ENCODE peak calls at places on chromosomes 2 and 18, in five cellular contexts. T, J, L, H and D are unnamed samples.

GRCh38 chr2:239884051-239884405 is 141.1 kb downstream of the NDUFA10 start:
- DNase-seq in T (no peak), J (no peak), L (no peak), H (no peak), D (no peak)

GRCh38 chr2:50979495-50979894 is 52.4 kb downstream of the NRXN1 start:
- DNase-seq in T (no peak), J (no peak), L (no peak), H (no peak), D (no peak)

GRCh38 chr2:201966691-201967388 is 66.8 kb upstream of the FZD7 start:
- DNase-seq in T (no peak), J (no peak), L (no peak), H (no peak), D (peak)

GRCh38 chr2:128260239-128261138 is 58.2 kb downstream of the HS6ST1 start:
- DNase-seq in T (peak), J (peak), L (no peak), H (peak), D (no peak)

GRCh38 chr2:144516981-144517824 is 2.7 kb downstream of the ZEB2 start:
- DNase-seq in T (peak), J (peak), L (no peak), H (no peak), D (no peak)

GRCh38 chr2:1224901-1225300 is 188.4 kb upstream of the TPO start:
- DNase-seq in T (no peak), J (no peak), L (no peak), H (no peak), D (no peak)

GRCh38 chr18:9731380-9731779 is 23.3 kb downstream of the RAB31 start:
- DNase-seq in T (no peak), J (no peak), L (peak), H (no peak), D (no peak)

GRCh38 chr2:152566034-152566727 is 151.1 kb downstream of the PRPF40A start:
- DNase-seq in T (no peak), J (no peak), L (no peak), H (no peak), D (no peak)

GRCh38 chr18:47215554-47216138 is 35.8 kb downstream of the SKOR2 start:
- DNase-seq in T (no peak), J (peak), L (peak), H (peak), D (peak)

GRCh38 chr2:48116518-48116917 is 210.2 kb upstream of the FBXO11 start:
- DNase-seq in T (no peak), J (no peak), L (no peak), H (no peak), D (no peak)

GRCh38 chr2:200812122-200813022 is 662 bp downstream of the BZW1 start:
- DNase-seq in T (peak), J (peak), L (peak), H (peak), D (peak)

GRCh38 chr2:148814853-148815419 is 60.1 kb upstream of the KIF5C start:
- DNase-seq in T (no peak), J (peak), L (no peak), H (no peak), D (no peak)

GRCh38 chr18:62187543-62188378 is 706 bp downstream of the RELCH start:
- DNase-seq in T (peak), J (peak), L (peak), H (no peak), D (peak)

GRCh38 chr2:200705305-200705985 is 106.3 kb upstream of the BZW1 start:
- DNase-seq in T (no peak), J (peak), L (no peak), H (no peak), D (no peak)

GRCh38 chr18:54109131-54109683 is 115.3 kb downstream of the MBD2 start:
- DNase-seq in T (no peak), J (no peak), L (no peak), H (no peak), D (no peak)

GRCh38 chr18:27627927-27628326 is 442.8 kb upstream of the CHST9 start:
- DNase-seq in T (no peak), J (no peak), L (no peak), H (no peak), D (no peak)

GRCh38 chr2:72800491-72800890 is 25.3 kb downstream of the EXOC6B start:
- DNase-seq in T (no peak), J (no peak), L (no peak), H (no peak), D (no peak)

GRCh38 chr2:189225032-189225431 is 45.5 kb upstream of the COL5A2 start:
- DNase-seq in T (no peak), J (no peak), L (no peak), H (no peak), D (no peak)

GRCh38 chr2:196606516-196606915 is 33.0 kb upstream of the CCDC150 start:
- DNase-seq in T (no peak), J (peak), L (no peak), H (no peak), D (no peak)

GRCh38 chr2:101528501-101528900 is 53.6 kb upstream of the RFX8 start:
- DNase-seq in T (no peak), J (no peak), L (no peak), H (no peak), D (no peak)

GRCh38 chr2:106828119-106828518 is 57.8 kb downstream of the ST6GAL2 start:
- DNase-seq in T (no peak), J (no peak), L (no peak), H (no peak), D (no peak)

GRCh38 chr2:28736034-28736433 is 15.6 kb upstream of the PPP1CB start:
- DNase-seq in T (peak), J (peak), L (no peak), H (no peak), D (peak)

GRCh38 chr2:228628682-228629081 is 447.2 kb upstream of the SPHKAP start:
- DNase-seq in T (no peak), J (peak), L (no peak), H (no peak), D (no peak)

GRCh38 chr2:108637304-108637669 is 82.0 kb upstream of the RANBP2 start:
- DNase-seq in T (peak), J (peak), L (no peak), H (no peak), D (no peak)

GRCh38 chr2:13102340-13103063 is 385.8 kb downstream of the TRIB2 start:
- DNase-seq in T (no peak), J (no peak), L (no peak), H (no peak), D (no peak)